ENCODE peak calls at places on chromosomes 1 and 21, in four cellular contexts. C, R, J and S are unnamed samples.

GRCh38 chr1:204390731-204391466 is 20.7 kb downstream of the PPP1R15B start:
- DNase-seq in C (peak), J (no peak), R (no peak), S (no peak)

GRCh38 chr1:5896706-5897105 is 95.5 kb downstream of the NPHP4 start:
- DNase-seq in R (no peak), C (no peak), J (no peak), S (no peak)

GRCh38 chr1:12547586-12548225 is 70.3 kb downstream of the DHRS3 start:
- DNase-seq in C (no peak), R (no peak), J (no peak), S (peak)

GRCh38 chr1:153540394-153541361 is at the start of gene S100A5:
- DNase-seq in R (no peak), J (no peak), C (no peak), S (no peak)

GRCh38 chr1:34681481-34682451 is 73.1 kb upstream of the GJB5 start:
- DNase-seq in J (peak), C (peak), R (peak), S (no peak)

GRCh38 chr1:147892731-147893214 is 9.8 kb upstream of the GJA8 start:
- DNase-seq in C (no peak), R (peak), J (peak), S (no peak)

GRCh38 chr1:8367571-8368184 is 49.8 kb downstream of the SLC45A1 start:
- DNase-seq in R (no peak), J (no peak), C (no peak), S (no peak)

GRCh38 chr1:41804176-41804575 is 114.5 kb downstream of the HIVEP3 start:
- DNase-seq in C (no peak), J (no peak), R (no peak), S (no peak)

GRCh38 chr1:206112600-206113301 is 4.4 kb downstream of the AVPR1B start:
- DNase-seq in C (peak), R (peak), J (no peak), S (peak)

GRCh38 chr21:42527127-42527488 is 13.5 kb downstream of the SLC37A1 start:
- DNase-seq in R (no peak), J (no peak), C (no peak), S (no peak)

GRCh38 chr1:14138627-14139026 is 438.6 kb downstream of the PRDM2 start:
- DNase-seq in R (peak), C (no peak), J (no peak), S (no peak)

GRCh38 chr1:197092491-197093023 is 25.5 kb upstream of the F13B start:
- DNase-seq in R (no peak), C (no peak), J (no peak), S (no peak)

GRCh38 chr1:41108696-41109284 is 87.3 kb upstream of the SLFNL1 start:
- DNase-seq in J (no peak), C (no peak), R (no peak), S (no peak)

GRCh38 chr21:35198982-35199732 is 150.1 kb upstream of the RUNX1 start:
- DNase-seq in R (no peak), J (no peak), C (no peak), S (no peak)

GRCh38 chr1:84145051-84145450 is 980 bp downstream of the PRKACB start:
- DNase-seq in R (no peak), C (no peak), J (no peak), S (no peak)

GRCh38 chr1:3352952-3353331 is 101.5 kb upstream of the ARHGEF16 start:
- DNase-seq in J (no peak), R (no peak), C (no peak), S (peak)

GRCh38 chr1:42949312-42950145 is 9.1 kb downstream of the SLC2A1 start:
- DNase-seq in J (no peak), R (no peak), C (no peak), S (no peak)

GRCh38 chr1:32892368-32893197 is 6.3 kb downstream of the HPCA start:
- DNase-seq in R (peak), J (no peak), C (no peak), S (no peak)

GRCh38 chr21:44867999-44868700 is 5.3 kb downstream of the PTTG1IP start:
- DNase-seq in J (no peak), R (no peak), C (no peak), S (no peak)

GRCh38 chr1:99447716-99448115 is 183.4 kb downstream of the PLPPR4 start:
- DNase-seq in J (no peak), R (no peak), C (no peak), S (no peak)

GRCh38 chr1:89519779-89520358 is 4.8 kb upstream of the LRRC8B start:
- DNase-seq in J (no peak), C (no peak), R (peak), S (no peak)

GRCh38 chr21:39022035-39022900 is 161.0 kb downstream of the PSMG1 start:
- DNase-seq in J (no peak), R (no peak), C (no peak), S (peak)

GRCh38 chr21:25324666-25325065 is 282.6 kb downstream of the MRPL39 start:
- DNase-seq in C (no peak), J (no peak), R (no peak), S (no peak)

GRCh38 chr1:25610822-25611630 is 5.6 kb upstream of the MAN1C1 start:
- DNase-seq in C (no peak), R (no peak), J (no peak), S (no peak)